ENCODE peak calls at places on chromosome 19, in eight cellular contexts. S is IMR-90, B is fibroblast of pulmonary artery, P is kidney epithelial cell, E is neural crest cell, C is AG09319, G is GM13977, J is SK-N-SH. K is an unnamed sample.
A peak's percentile ranks its signal among the peaks of the same experiment; 100 is the strongest.

GRCh38 chr19:4456566-4456842 is 1.1 kb downstream of the UBXN6 start:
- DNase-seq in J (peak; percentile 55), G (no peak), P (no peak), C (no peak), E (no peak), S (peak; percentile 75), B (peak; percentile 71), K (no peak)

GRCh38 chr19:7497292-7497691 is 8.5 kb upstream of the PEX11G start:
- DNase-seq in S (no peak), B (no peak), P (no peak), E (no peak), G (peak; percentile 41), J (no peak), C (no peak), K (no peak)

GRCh38 chr19:33290082-33290815 is 12.1 kb downstream of the CEBPA start:
- DNase-seq in P (no peak), S (no peak), E (no peak), B (no peak), G (no peak), C (no peak), J (no peak), K (no peak)

GRCh38 chr19:27906081-27906480 is 1306.9 kb downstream of the UQCRFS1 start:
- DNase-seq in P (no peak), G (no peak), S (no peak), J (no peak), B (no peak), E (no peak), C (no peak), K (no peak)

GRCh38 chr19:49327878-49328544 is 3.0 kb upstream of the SLC6A16 start:
- DNase-seq in B (peak; percentile 33), C (no peak), G (peak; percentile 74), E (no peak), P (no peak), S (peak; percentile 23), J (no peak), K (no peak)

GRCh38 chr19:1651548-1652394 is 644 bp downstream of the TCF3 start:
- DNase-seq in J (peak; percentile 82), E (no peak), C (no peak), B (peak; percentile 26), S (peak; percentile 23), G (no peak), P (no peak), K (peak; percentile 54)

GRCh38 chr19:48415395-48415794 is 21.9 kb downstream of the GRIN2D start:
- DNase-seq in C (no peak), B (peak; percentile 56), E (no peak), P (no peak), S (peak; percentile 36), J (peak; percentile 82), G (peak; percentile 80), K (peak; percentile 41)

GRCh38 chr19:4516199-4516938 is 1.9 kb downstream of the PLIN4 start:
- DNase-seq in C (no peak), P (no peak), S (no peak), J (no peak), G (no peak), E (no peak), B (no peak), K (no peak)

GRCh38 chr19:27824108-27824507 is 1388.8 kb downstream of the UQCRFS1 start:
- DNase-seq in B (no peak), E (no peak), J (no peak), C (peak; percentile 16), G (no peak), P (no peak), S (no peak), K (no peak)

GRCh38 chr19:36916991-36917390 is 859 bp downstream of the ZNF568 start:
- DNase-seq in G (no peak), C (no peak), S (peak; percentile 33), J (peak; percentile 58), P (no peak), E (no peak), B (peak; percentile 38), K (no peak)

GRCh38 chr19:49677232-49677881 is at the start of gene PRMT1:
- DNase-seq in G (peak; percentile 62), E (peak; percentile 51), B (peak; percentile 21), S (no peak), J (peak; percentile 78), P (no peak), C (no peak), K (peak; percentile 59)

GRCh38 chr19:46131485-46132143 is 7.1 kb upstream of the IGFL3 start:
- DNase-seq in C (no peak), E (no peak), G (no peak), B (peak; percentile 16), J (no peak), P (no peak), S (no peak), K (no peak)

GRCh38 chr19:53812335-53812734 is 11.8 kb downstream of the NLRP12 start:
- DNase-seq in S (no peak), J (peak; percentile 39), C (no peak), B (no peak), E (no peak), G (no peak), P (no peak), K (no peak)

GRCh38 chr19:53809518-53810186 is 14.5 kb downstream of the NLRP12 start:
- DNase-seq in P (no peak), E (no peak), S (no peak), G (no peak), B (peak; percentile 5), C (no peak), J (peak; percentile 46), K (no peak)

GRCh38 chr19:53810891-53811290 is 13.2 kb downstream of the NLRP12 start:
- DNase-seq in G (no peak), B (no peak), C (no peak), J (no peak), S (no peak), P (no peak), E (no peak), K (no peak)

GRCh38 chr19:53810187-53810546 is 13.9 kb downstream of the NLRP12 start:
- DNase-seq in J (no peak), S (no peak), B (no peak), C (no peak), G (no peak), P (no peak), E (no peak), K (no peak)

DNA sequence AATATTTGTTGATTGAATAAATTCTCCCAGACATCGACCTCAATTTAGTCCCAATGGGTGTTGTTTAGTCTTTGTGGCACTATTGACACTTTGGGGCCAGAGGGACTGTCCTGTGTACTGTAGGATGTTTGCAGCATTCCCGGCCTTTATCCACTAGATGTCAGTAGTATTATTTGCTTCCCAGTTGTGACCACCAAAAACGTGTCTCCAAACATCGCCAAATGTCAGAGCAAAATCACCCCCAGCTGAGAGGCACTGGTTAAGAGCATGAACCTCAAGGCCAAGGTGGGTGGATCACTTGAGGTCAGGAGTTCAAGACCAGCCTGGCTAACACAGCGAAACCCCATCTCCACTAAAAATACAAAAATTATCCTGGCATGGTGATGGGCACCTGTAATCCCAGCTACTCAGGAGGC is 15.4 kb downstream of the NLRP12 start:
- DNase-seq in P (no peak), C (peak; percentile 29), B (peak; percentile 74), G (no peak), J (peak; percentile 49), S (peak; percentile 42), E (no peak), K (no peak)
- TF ChIP-seq CTCF in P (peak; percentile 48), C (peak; percentile 74), B (peak; percentile 77), G (no peak), J (peak; percentile 79), S (peak; percentile 67), E (peak; percentile 63), K (no peak)

GRCh38 chr19:18995804-18996241 is 37.5 kb downstream of the SUGP2 start:
- DNase-seq in E (peak; percentile 45), P (peak; percentile 65), J (peak; percentile 70), S (peak; percentile 96), G (peak; percentile 63), C (peak; percentile 66), B (peak; percentile 91), K (no peak)
- TF ChIP-seq CTCF in E (peak; percentile 63), P (peak; percentile 78), J (peak; percentile 65), S (peak; percentile 83), G (peak; percentile 42), C (peak; percentile 75), B (peak; percentile 84), K (no peak)

GRCh38 chr19:18558202-18558555 is 509 bp downstream of the KXD1 start:
- DNase-seq in E (no peak), J (no peak), G (no peak), P (no peak), C (no peak), B (no peak), S (no peak), K (no peak)
- TF ChIP-seq CTCF in E (no peak), J (no peak), G (no peak), P (no peak), C (no peak), B (no peak), S (no peak), K (no peak)

GRCh38 chr19:6074709-6075403 is 35.4 kb downstream of the RFX2 start:
- DNase-seq in J (no peak), E (no peak), P (no peak), B (no peak), G (no peak), S (no peak), C (no peak), K (no peak)
- TF ChIP-seq CTCF in J (no peak), E (no peak), P (no peak), B (no peak), G (no peak), S (no peak), C (no peak), K (no peak)

GRCh38 chr19:38384209-38385027 is 3.4 kb downstream of the GGN start:
- DNase-seq in P (no peak), S (no peak), B (no peak), C (no peak), G (no peak), E (no peak), J (no peak), K (no peak)
- TF ChIP-seq CTCF in P (peak; percentile 31), S (peak; percentile 32), B (peak; percentile 48), C (peak; percentile 18), G (no peak), E (peak; percentile 23), J (no peak), K (no peak)

DNA sequence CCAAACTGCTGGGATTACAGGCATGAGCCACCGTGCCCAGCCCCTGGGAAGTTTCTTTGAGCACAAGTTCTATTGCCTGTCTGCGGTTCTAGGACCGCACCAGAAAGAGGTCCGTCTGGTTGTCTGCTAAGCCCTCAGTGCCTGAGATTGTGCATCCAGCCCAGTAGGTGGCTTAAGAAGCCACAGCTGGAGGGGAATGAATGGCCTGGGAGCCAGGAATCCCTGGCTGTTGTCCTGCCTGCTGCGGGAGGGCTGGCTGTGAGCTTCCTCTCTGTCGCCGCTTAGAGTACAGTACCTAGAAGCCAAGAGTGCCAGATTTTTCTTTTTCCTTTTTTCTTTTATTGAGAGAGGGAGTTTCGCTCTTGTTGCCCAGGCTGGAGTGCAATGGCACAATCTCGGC is 4.2 kb upstream of the TYK2 start:
- DNase-seq in E (no peak), P (no peak), B (no peak), S (no peak), G (no peak), C (no peak), J (no peak), K (no peak)
- TF ChIP-seq CTCF in E (no peak), P (no peak), B (no peak), S (no peak), G (no peak), C (no peak), J (no peak), K (no peak)

K was measured in natural killer cell.